ENCODE peak calls at places on chromosomes 1 and 21, in five cellular contexts. F, T, L, O and P are unnamed samples.
A peak's percentile ranks its signal among the peaks of the same experiment; 100 is the strongest.

GRCh38 chr21:37445228-37445627 is 78.7 kb downstream of the DYRK1A start:
- DNase-seq in L (no peak), T (peak; percentile 41), F (no peak), O (no peak), P (no peak)

GRCh38 chr21:44614161-44614631 is 2.3 kb downstream of the KRTAP10-8 start:
- DNase-seq in L (no peak), T (no peak), F (peak; percentile 41), O (no peak), P (no peak)

GRCh38 chr1:119330940-119331263 is 37.7 kb upstream of the HAO2 start:
- DNase-seq in O (no peak), L (no peak), F (no peak), T (no peak), P (no peak)

GRCh38 chr1:178279287-178279686 is 185.4 kb downstream of the RASAL2 start:
- DNase-seq in L (no peak), O (peak; percentile 2), F (no peak), T (no peak), P (no peak)

GRCh38 chr1:36321119-36321951 is 2.1 kb downstream of the EVA1B start:
- DNase-seq in O (peak; percentile 99), L (peak; percentile 97), F (peak; percentile 91), T (peak; percentile 94), P (peak; percentile 61)

GRCh38 chr1:6129313-6129712 is 50.8 kb downstream of the CHD5 start:
- DNase-seq in O (no peak), F (no peak), T (no peak), L (no peak), P (no peak)

GRCh38 chr1:239952348-239953307 is 139.1 kb upstream of the FMN2 start:
- DNase-seq in T (peak; percentile 1), O (no peak), F (peak; percentile 78), L (peak; percentile 70), P (no peak)

GRCh38 chr1:85325920-85326319 is 49.5 kb upstream of the BCL10 start:
- DNase-seq in F (no peak), L (no peak), O (no peak), T (no peak), P (no peak)

GRCh38 chr1:85569122-85569521 is 11.4 kb upstream of the CCN1 start:
- DNase-seq in F (no peak), L (no peak), T (peak; percentile 87), O (no peak), P (no peak)

GRCh38 chr1:51661081-51661518 is 44.2 kb downstream of the OSBPL9 start:
- DNase-seq in T (peak; percentile 91), F (no peak), L (no peak), O (peak; percentile 10), P (no peak)

GRCh38 chr1:189125694-189126093 is 1352.0 kb downstream of the BRINP3 start:
- DNase-seq in T (no peak), L (no peak), F (no peak), O (no peak), P (no peak)

GRCh38 chr1:119953266-119953998 is 57.1 kb upstream of the ADAM30 start:
- DNase-seq in L (no peak), T (no peak), O (no peak), F (no peak), P (no peak)

GRCh38 chr1:18637553-18637960 is 6.9 kb downstream of the PAX7 start:
- DNase-seq in F (peak; percentile 78), O (no peak), L (peak; percentile 68), T (no peak), P (no peak)

DNA sequence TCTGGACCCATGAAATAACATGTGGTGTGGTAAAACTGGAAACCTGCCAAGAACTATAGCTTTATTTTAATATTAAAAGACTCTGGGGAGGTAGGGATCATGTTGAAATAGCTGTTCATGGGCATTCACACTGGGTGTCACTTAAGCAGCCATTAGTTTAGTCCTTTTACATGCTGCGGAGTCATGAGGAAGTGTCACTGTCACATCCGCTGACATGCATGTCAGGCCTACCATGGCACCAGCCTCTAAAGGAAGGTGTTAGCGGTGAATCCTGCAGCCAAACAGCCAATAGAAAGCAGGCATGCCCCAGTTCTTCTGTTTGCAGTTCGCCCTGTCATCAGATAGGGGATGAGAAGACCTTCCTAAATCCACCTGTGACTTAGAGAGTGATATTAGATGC is 100.3 kb downstream of the CACHD1 start:
- DNase-seq in O (no peak), F (no peak), T (no peak), L (no peak), P (no peak)
- H3K4me1 ChIP-seq in O (no peaks in the 10 kb centered on the region), F (peaks cover 25% of the 10 kb centered on the region), T (peaks cover 5% of the 10 kb centered on the region), L (peaks cover 19% of the 10 kb centered on the region), P (peaks cover 7% of the 10 kb centered on the region)

GRCh38 chr1:53508056-53508990 is 49.1 kb downstream of the DMRTB1 start:
- DNase-seq in L (no peak), F (no peak), T (no peak), O (no peak), P (no peak)
- H2BK12ac ChIP-seq in L (no peak overlapping the region), F (peak overlapping the region; percentile 82), T (no peak overlapping the region), O (no peak overlapping the region), P (peak overlapping the region; percentile 48)

DNA sequence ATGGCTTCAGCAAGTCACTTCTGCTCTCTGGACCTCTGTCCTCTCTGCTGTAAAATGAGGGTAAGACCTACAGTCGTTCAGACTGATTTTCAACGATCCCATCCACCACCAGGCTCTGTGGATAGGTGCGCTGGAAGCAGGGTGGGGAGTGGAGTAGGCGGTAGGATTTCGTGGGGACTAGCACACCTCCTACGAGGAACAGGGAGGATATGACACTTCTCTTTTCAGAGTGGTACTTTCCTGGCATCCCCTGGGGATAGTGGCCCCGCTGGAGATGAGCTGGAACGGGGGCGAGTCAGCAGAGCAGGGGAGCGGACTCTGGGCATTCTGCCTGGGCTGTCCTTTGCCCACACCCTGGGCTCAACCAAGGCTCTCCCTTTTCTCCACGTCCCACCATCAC is 17.7 kb downstream of the ETNK2 start:
- DNase-seq in O (no peak), F (no peak), L (no peak), T (no peak), P (no peak)
- H3K4me2 ChIP-seq in O (no peak overlapping the region), F (no peak overlapping the region), L (no peak overlapping the region), T (no peak overlapping the region), P (no peak overlapping the region)

DNA sequence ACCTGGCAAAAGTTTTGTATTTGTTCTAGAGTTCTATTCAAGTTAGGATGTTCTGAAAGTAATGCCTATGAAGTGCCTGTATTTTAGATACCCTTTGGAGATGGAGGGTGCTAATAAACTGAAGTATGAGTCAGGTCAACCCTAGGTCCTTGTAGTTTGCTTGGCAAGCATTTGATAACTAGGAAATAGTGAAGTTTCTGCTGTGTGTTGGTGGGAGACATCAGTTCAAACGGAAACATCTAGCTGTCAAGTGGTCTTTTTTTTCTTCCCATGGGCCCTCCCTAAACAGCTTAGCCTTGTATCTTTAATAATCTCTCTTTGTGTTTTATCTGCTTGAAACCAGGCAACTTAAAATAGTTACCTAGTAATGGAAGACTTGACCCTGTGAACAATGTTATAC is 4.5 kb downstream of the MRPS6 start:
- DNase-seq in T (no peak), L (no peak), F (no peak), O (no peak), P (no peak)
- H3K4me1 ChIP-seq in T (peaks cover 4% of the 10 kb centered on the region), L (peaks cover 5% of the 10 kb centered on the region), F (no peaks in the 10 kb centered on the region), O (peaks cover under 1% of the 10 kb centered on the region), P (peaks cover 9% of the 10 kb centered on the region)

DNA sequence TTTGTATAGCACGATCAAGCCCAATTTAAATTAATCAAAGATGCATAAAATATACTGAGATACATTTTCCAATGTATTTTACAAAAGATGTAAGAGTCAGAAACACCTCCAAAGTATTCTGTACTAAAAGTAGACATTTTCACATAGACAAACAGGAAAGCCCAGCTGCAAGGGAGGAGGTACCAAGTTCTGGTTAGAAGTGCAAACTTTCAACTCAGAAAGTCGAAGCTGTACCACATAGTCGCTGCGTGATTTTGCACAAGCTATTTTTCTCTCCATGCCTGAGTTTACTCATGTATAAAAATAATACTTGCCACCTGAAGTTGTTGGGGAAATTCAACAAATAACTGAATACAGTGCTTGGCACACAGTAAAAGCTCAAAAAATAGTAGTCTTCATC is 5.6 kb upstream of the HNRNPU start:
- DNase-seq in F (no peak), O (no peak), T (no peak), L (no peak), P (no peak)
- H2BK12ac ChIP-seq in F (no peak overlapping the region), O (no peak overlapping the region), T (no peak overlapping the region), L (no peak overlapping the region), P (no peak overlapping the region)

GRCh38 chr1:116138277-116138792 is 27.1 kb downstream of the MAB21L3 start:
- DNase-seq in F (no peak), O (no peak), L (no peak), T (no peak), P (no peak)
- H3K4me2 ChIP-seq in F (no peak overlapping the region), O (no peak overlapping the region), L (no peak overlapping the region), T (no peak overlapping the region), P (no peak overlapping the region)

DNA sequence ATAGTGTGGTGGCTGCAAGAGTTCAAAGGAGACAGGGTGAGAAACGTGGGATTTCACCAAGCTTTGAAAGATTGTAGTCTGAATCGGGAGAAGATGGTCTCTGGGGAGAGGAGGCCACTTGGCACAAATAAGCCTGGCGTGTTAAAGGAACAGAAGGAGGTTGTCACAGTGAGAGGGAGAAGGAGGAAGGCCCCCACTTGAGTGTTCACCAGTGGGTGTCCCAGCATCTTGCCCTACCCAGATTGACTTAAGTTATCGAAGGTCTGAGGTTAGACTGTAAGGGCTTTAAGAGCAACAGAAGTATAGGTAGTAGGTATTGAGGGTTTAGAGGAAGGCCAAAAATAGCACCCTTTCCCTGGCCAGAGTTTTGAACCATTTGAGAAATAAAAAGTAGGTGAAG is 48.0 kb downstream of the BACH1 start:
- DNase-seq in T (no peak), O (no peak), F (no peak), L (no peak), P (no peak)
- H3K4me1 ChIP-seq in T (peaks cover 9% of the 10 kb centered on the region), O (peaks cover 11% of the 10 kb centered on the region), F (no peaks in the 10 kb centered on the region), L (no peaks in the 10 kb centered on the region), P (no peaks in the 10 kb centered on the region)

GRCh38 chr1:197001828-197002227 is 24.5 kb downstream of the CFHR5 start:
- DNase-seq in O (no peak), T (no peak), F (no peak), L (no peak), P (no peak)

GRCh38 chr1:196997428-196997827 is 20.1 kb downstream of the CFHR5 start:
- DNase-seq in T (peak; percentile 51), O (no peak), F (no peak), L (no peak), P (no peak)

GRCh38 chr1:197008861-197009260 is 31.5 kb downstream of the CFHR5 start:
- DNase-seq in F (no peak), T (no peak), O (no peak), L (no peak), P (no peak)

GRCh38 chr1:197003132-197003531 is 25.8 kb downstream of the CFHR5 start:
- DNase-seq in T (no peak), O (no peak), F (no peak), L (no peak), P (no peak)
- H2BK12ac ChIP-seq in T (no peak overlapping the region), O (no peak overlapping the region), F (no peak overlapping the region), L (no peak overlapping the region), P (no peak overlapping the region)